ENCODE peak calls at places on chromosomes 4 and X, in six cellular contexts. One of them, this sample, is unnamed. For H3K4me1, the result is how much of the 10 kb centered on the place peaks cover.

GRCh38 chr4:168694669-168695068 is 197.8 kb downstream of the PALLD start:
- DNase-seq in IMR-90: peak
- DNase-seq in sigmoid colon: no peak
- DNase-seq in HCT116: no peak
- DNase-seq in A549: peak
- DNase-seq in tibial nerve: no peak
- DNase-seq in this sample: no peak

GRCh38 chr4:21656832-21657231 is 291.7 kb downstream of the KCNIP4 start:
- DNase-seq in IMR-90: no peak
- DNase-seq in sigmoid colon: no peak
- DNase-seq in HCT116: peak
- DNase-seq in A549: peak
- DNase-seq in tibial nerve: no peak
- DNase-seq in this sample: no peak

GRCh38 chr4:123671633-123672404 is 275.2 kb downstream of the SPRY1 start:
- DNase-seq in IMR-90: no peak
- DNase-seq in sigmoid colon: no peak
- DNase-seq in HCT116: no peak
- DNase-seq in A549: no peak
- DNase-seq in tibial nerve: no peak
- DNase-seq in this sample: no peak

GRCh38 chr4:23333946-23334878 is 555.6 kb downstream of the PPARGC1A start:
- DNase-seq in IMR-90: peak
- DNase-seq in sigmoid colon: no peak
- DNase-seq in HCT116: no peak
- DNase-seq in A549: peak
- DNase-seq in tibial nerve: peak
- DNase-seq in this sample: peak

GRCh38 chr4:5967783-5968182 is 50.4 kb downstream of the C4orf50 start:
- DNase-seq in IMR-90: no peak
- DNase-seq in sigmoid colon: no peak
- DNase-seq in HCT116: no peak
- DNase-seq in A549: no peak
- DNase-seq in tibial nerve: no peak
- DNase-seq in this sample: no peak

GRCh38 chr4:78372282-78372988 is 179.1 kb upstream of the ANXA3 start:
- DNase-seq in IMR-90: no peak
- DNase-seq in sigmoid colon: no peak
- DNase-seq in HCT116: no peak
- DNase-seq in A549: no peak
- DNase-seq in tibial nerve: no peak
- DNase-seq in this sample: no peak

GRCh38 chrX:51420610-51421009 is 75.8 kb downstream of the NUDT11 start:
- DNase-seq in IMR-90: peak
- DNase-seq in sigmoid colon: no peak
- DNase-seq in HCT116: peak
- DNase-seq in A549: peak
- DNase-seq in tibial nerve: peak
- DNase-seq in this sample: peak

GRCh38 chr4:130424211-130424610 is 1328.3 kb downstream of the C4orf33 start:
- DNase-seq in IMR-90: no peak
- DNase-seq in sigmoid colon: no peak
- DNase-seq in HCT116: no peak
- DNase-seq in A549: no peak
- DNase-seq in tibial nerve: no peak
- DNase-seq in this sample: no peak

GRCh38 chr4:151692821-151693504 is 67.8 kb downstream of the GATB start:
- DNase-seq in IMR-90: peak
- DNase-seq in sigmoid colon: no peak
- DNase-seq in HCT116: no peak
- DNase-seq in A549: no peak
- DNase-seq in tibial nerve: no peak
- DNase-seq in this sample: no peak

GRCh38 chr4:116882503-116882902 is 202.9 kb downstream of the TRAM1L1 start:
- DNase-seq in IMR-90: no peak
- DNase-seq in sigmoid colon: no peak
- DNase-seq in HCT116: no peak
- DNase-seq in A549: no peak
- DNase-seq in tibial nerve: no peak
- DNase-seq in this sample: no peak

GRCh38 chrX:120790118-120790517 is 85.5 kb downstream of the CT47B1 start:
- DNase-seq in IMR-90: peak
- DNase-seq in sigmoid colon: peak
- DNase-seq in HCT116: peak
- DNase-seq in A549: peak
- DNase-seq in tibial nerve: peak
- DNase-seq in this sample: peak

GRCh38 chr4:121668368-121669162 is 28.2 kb downstream of the ANXA5 start:
- DNase-seq in IMR-90: peak
- DNase-seq in sigmoid colon: no peak
- DNase-seq in HCT116: no peak
- DNase-seq in A549: no peak
- DNase-seq in tibial nerve: no peak
- DNase-seq in this sample: no peak

GRCh38 chr4:112509243-112510190 is 6.5 kb downstream of the NEUROG2 start:
- DNase-seq in IMR-90: peak
- DNase-seq in sigmoid colon: no peak
- DNase-seq in HCT116: no peak
- DNase-seq in A549: no peak
- DNase-seq in tibial nerve: no peak
- DNase-seq in this sample: no peak

GRCh38 chrX:153642313-153642654 is 4.7 kb upstream of the DUSP9 start:
- DNase-seq in IMR-90: no peak
- DNase-seq in sigmoid colon: no peak
- DNase-seq in HCT116: no peak
- DNase-seq in A549: no peak
- DNase-seq in tibial nerve: no peak
- DNase-seq in this sample: no peak

DNA sequence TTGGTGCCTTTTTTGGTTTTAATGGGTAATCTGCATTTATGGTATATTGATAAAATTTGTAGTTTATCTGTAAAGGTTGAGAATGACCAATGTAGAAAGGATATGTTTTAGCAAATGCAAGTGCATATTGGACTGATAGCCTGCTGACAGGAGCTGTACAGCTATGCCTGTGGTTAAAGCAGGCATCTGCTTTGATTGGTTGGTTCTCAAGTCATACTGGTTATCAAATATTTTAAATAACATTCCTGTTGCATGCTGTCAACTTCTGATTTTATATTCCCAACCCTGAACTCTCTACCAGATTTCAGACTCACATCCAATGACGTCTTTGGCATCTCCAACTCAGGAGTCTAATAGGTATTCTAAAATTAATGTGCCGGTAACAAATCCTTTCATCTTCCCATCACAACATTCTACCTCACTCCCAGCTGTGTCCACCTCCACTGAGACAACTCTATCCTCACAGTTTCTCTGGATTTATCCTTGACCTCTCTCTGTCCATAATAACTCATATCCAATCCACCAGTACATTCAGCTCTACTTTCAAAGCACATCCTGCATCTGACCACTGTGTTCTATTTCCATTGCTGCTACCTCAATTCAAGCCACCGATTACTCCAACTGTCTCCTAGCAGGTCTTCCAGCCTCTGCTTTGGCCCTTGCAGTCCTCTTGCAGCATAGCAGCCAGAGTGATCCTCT is 125.7 kb downstream of the CAMK2D start:
- DNase-seq in IMR-90: peak
- DNase-seq in sigmoid colon: no peak
- DNase-seq in HCT116: no peak
- DNase-seq in A549: no peak
- DNase-seq in tibial nerve: no peak
- DNase-seq in this sample: no peak
- H3K4me1 ChIP-seq in IMR-90: under half
- H3K4me1 ChIP-seq in sigmoid colon: under half
- H3K4me1 ChIP-seq in HCT116: under half
- H3K4me1 ChIP-seq in A549: half or more
- H3K4me1 ChIP-seq in tibial nerve: under half
- H3K4me1 ChIP-seq in this sample: half or more

DNA sequence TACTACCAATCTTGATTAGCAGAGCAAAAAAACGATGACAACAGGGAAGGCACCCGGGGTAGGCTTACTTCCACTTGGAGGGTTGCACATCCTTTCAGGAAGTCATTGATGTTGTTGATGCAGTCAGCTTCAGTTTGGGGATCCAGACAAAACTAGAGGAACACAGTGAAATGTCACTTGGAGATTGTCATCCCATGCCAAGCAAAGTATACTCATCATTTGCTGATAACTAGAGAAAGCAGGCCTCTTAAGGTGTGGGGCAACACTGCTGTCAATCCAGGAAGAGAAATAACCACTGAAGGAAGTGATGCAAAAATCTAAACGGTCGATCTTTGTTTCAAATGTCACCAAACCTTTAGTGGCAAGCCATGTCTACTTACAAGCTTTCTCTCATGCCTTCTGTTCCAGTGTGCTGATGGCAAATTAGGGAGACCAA is 1.4 kb downstream of the ARHGEF6 start:
- DNase-seq in IMR-90: no peak
- DNase-seq in sigmoid colon: no peak
- DNase-seq in HCT116: no peak
- DNase-seq in A549: no peak
- DNase-seq in tibial nerve: no peak
- DNase-seq in this sample: no peak
- TF ChIP-seq POLR2A in IMR-90: no peak
- TF ChIP-seq POLR2A in sigmoid colon: no peak
- TF ChIP-seq POLR2A in HCT116: no peak
- TF ChIP-seq POLR2A in A549: no peak
- TF ChIP-seq POLR2A in tibial nerve: no peak
- TF ChIP-seq POLR2A in this sample: no peak

GRCh38 chr4:139200506-139200905 is 23.5 kb upstream of the ELF2 start:
- DNase-seq in IMR-90: no peak
- DNase-seq in sigmoid colon: no peak
- DNase-seq in HCT116: no peak
- DNase-seq in A549: no peak
- DNase-seq in tibial nerve: no peak
- DNase-seq in this sample: no peak
- H3K4me3 ChIP-seq in IMR-90: no peak
- H3K4me3 ChIP-seq in sigmoid colon: no peak
- H3K4me3 ChIP-seq in HCT116: no peak
- H3K4me3 ChIP-seq in A549: no peak
- H3K4me3 ChIP-seq in tibial nerve: no peak
- H3K4me3 ChIP-seq in this sample: no peak

GRCh38 chrX:45771560-45772340 is 571.1 kb upstream of the DIPK2B start:
- DNase-seq in IMR-90: peak
- DNase-seq in sigmoid colon: no peak
- DNase-seq in HCT116: no peak
- DNase-seq in A549: peak
- DNase-seq in tibial nerve: no peak
- DNase-seq in this sample: no peak
- H3K4me1 ChIP-seq in IMR-90: under half
- H3K4me1 ChIP-seq in sigmoid colon: under half
- H3K4me1 ChIP-seq in HCT116: half or more
- H3K4me1 ChIP-seq in A549: half or more
- H3K4me1 ChIP-seq in tibial nerve: under half
- H3K4me1 ChIP-seq in this sample: under half

GRCh38 chrX:44970709-44971108 is 97.7 kb downstream of the KDM6A start:
- DNase-seq in IMR-90: no peak
- DNase-seq in sigmoid colon: no peak
- DNase-seq in HCT116: no peak
- DNase-seq in A549: no peak
- DNase-seq in tibial nerve: no peak
- DNase-seq in this sample: peak
- TF ChIP-seq POLR2A in IMR-90: no peak
- TF ChIP-seq POLR2A in sigmoid colon: no peak
- TF ChIP-seq POLR2A in HCT116: no peak
- TF ChIP-seq POLR2A in A549: no peak
- TF ChIP-seq POLR2A in tibial nerve: no peak
- TF ChIP-seq POLR2A in this sample: no peak

GRCh38 chr4:90080116-90080515 is 47.1 kb upstream of the CCSER1 start:
- DNase-seq in IMR-90: no peak
- DNase-seq in sigmoid colon: no peak
- DNase-seq in HCT116: no peak
- DNase-seq in A549: no peak
- DNase-seq in tibial nerve: no peak
- DNase-seq in this sample: no peak

GRCh38 chr4:90084967-90085295 is 42.3 kb upstream of the CCSER1 start:
- DNase-seq in IMR-90: no peak
- DNase-seq in sigmoid colon: no peak
- DNase-seq in HCT116: no peak
- DNase-seq in A549: no peak
- DNase-seq in tibial nerve: no peak
- DNase-seq in this sample: no peak

GRCh38 chr4:90078440-90078839 is 48.8 kb upstream of the CCSER1 start:
- DNase-seq in IMR-90: no peak
- DNase-seq in sigmoid colon: no peak
- DNase-seq in HCT116: no peak
- DNase-seq in A549: no peak
- DNase-seq in tibial nerve: no peak
- DNase-seq in this sample: no peak

GRCh38 chr4:90081432-90082195 is 45.6 kb upstream of the CCSER1 start:
- DNase-seq in IMR-90: no peak
- DNase-seq in sigmoid colon: no peak
- DNase-seq in HCT116: no peak
- DNase-seq in A549: no peak
- DNase-seq in tibial nerve: no peak
- DNase-seq in this sample: no peak

GRCh38 chr4:90084277-90084966 is 42.8 kb upstream of the CCSER1 start:
- DNase-seq in IMR-90: no peak
- DNase-seq in sigmoid colon: no peak
- DNase-seq in HCT116: no peak
- DNase-seq in A549: no peak
- DNase-seq in tibial nerve: no peak
- DNase-seq in this sample: no peak
- H3K4me3 ChIP-seq in IMR-90: no peak
- H3K4me3 ChIP-seq in sigmoid colon: no peak
- H3K4me3 ChIP-seq in HCT116: no peak
- H3K4me3 ChIP-seq in A549: no peak
- H3K4me3 ChIP-seq in tibial nerve: no peak
- H3K4me3 ChIP-seq in this sample: no peak

DNA sequence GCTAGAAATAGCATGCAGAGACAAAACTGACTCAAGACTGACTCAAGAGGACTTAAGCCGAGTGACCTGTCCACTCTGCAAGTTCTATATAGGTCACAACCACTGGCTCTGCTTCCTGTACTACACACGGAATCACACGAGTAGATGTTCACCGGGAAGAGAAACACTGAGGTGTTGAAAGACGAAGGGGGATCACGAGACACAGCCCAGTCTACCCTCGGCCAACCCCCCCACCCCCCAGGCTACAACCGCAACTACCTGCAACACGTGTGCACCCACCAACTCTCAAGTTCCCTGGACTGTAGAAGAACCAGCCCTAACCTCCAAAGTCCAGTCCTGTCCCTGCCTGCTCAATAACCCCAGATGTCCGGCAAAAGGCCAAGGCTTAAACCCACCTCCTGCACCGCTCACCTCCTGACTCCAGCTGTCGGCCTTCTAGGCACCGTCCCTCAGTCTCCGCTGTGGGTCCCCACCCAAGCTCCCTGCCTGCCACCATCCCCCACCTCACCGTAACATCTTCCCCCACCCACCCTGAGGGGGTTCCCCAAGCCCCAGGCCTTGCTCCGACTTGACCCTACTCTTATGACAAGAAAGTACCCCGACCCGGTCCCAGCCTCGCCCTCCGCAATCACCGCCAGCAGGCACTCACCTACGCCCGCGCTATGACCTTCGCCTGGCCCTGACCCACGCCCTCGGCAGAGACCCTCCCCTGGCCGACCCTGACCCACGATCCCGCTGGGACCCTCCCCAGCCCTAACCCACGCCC is 739 bp downstream of the GAK start:
- DNase-seq in IMR-90: peak
- DNase-seq in sigmoid colon: no peak
- DNase-seq in HCT116: no peak
- DNase-seq in A549: no peak
- DNase-seq in tibial nerve: no peak
- DNase-seq in this sample: peak
- H3K4me1 ChIP-seq in IMR-90: under half
- H3K4me1 ChIP-seq in sigmoid colon: under half
- H3K4me1 ChIP-seq in HCT116: under half
- H3K4me1 ChIP-seq in A549: under half
- H3K4me1 ChIP-seq in tibial nerve: under half
- H3K4me1 ChIP-seq in this sample: under half